ENCODE peak calls at places on chromosomes 11 and 22, in seven cellular contexts. P is astrocyte, K is ascending aorta, A is H9, C is colonic mucosa, V is esophagus muscularis mucosa, B is A549. O is an unnamed sample. For H3K4me1, the result is how much of the 10 kb centered on the place peaks cover.

GRCh38 chr11:132318421-132319157 is 948.2 kb downstream of the NTM start:
- DNase-seq in V (no peak), P (peak), K (no peak), C (no peak), B (no peak), A (no peak), O (peak)

GRCh38 chr11:46410021-46410420 is 18.4 kb upstream of the CHRM4 start:
- DNase-seq in P (no peak), K (no peak), V (no peak), B (no peak), C (no peak), A (peak), O (no peak)

GRCh38 chr11:27254744-27255446 is 108.1 kb downstream of the CCDC34 start:
- DNase-seq in K (no peak), P (peak), A (no peak), V (no peak), B (no peak), C (no peak), O (peak)

GRCh38 chr11:86440305-86440716 is 65.6 kb downstream of the CCDC81 start:
- DNase-seq in A (no peak), B (no peak), V (no peak), C (no peak), P (peak), K (no peak), O (no peak)

GRCh38 chr11:27722117-27722844 is 22.0 kb upstream of the BDNF start:
- DNase-seq in A (peak), P (peak), K (no peak), B (peak), V (no peak), C (no peak), O (peak)

GRCh38 chr11:8019671-8020597 is 32.8 kb downstream of the EIF3F start:
- DNase-seq in A (peak), V (peak), P (peak), K (no peak), C (peak), B (peak), O (no peak)

GRCh38 chr22:38295863-38296262 is 21.4 kb downstream of the CSNK1E start:
- DNase-seq in B (no peak), A (no peak), V (no peak), P (no peak), K (no peak), C (no peak), O (no peak)

GRCh38 chr11:100719362-100719761 is 32.3 kb downstream of the ARHGAP42 start:
- DNase-seq in C (no peak), V (no peak), A (peak), P (peak), B (no peak), K (no peak), O (peak)

GRCh38 chr11:65492637-65493366 is 6.0 kb upstream of the MALAT1 start:
- DNase-seq in A (no peak), B (no peak), K (no peak), C (peak), V (no peak), P (peak), O (no peak)

GRCh38 chr22:38938221-38938620 is 19.2 kb upstream of the APOBEC3A start:
- DNase-seq in K (no peak), A (no peak), V (no peak), C (no peak), P (no peak), B (no peak), O (no peak)

GRCh38 chr22:37109242-37109917 is at the start of gene TMPRSS6:
- DNase-seq in B (no peak), P (no peak), A (no peak), C (no peak), K (no peak), V (no peak), O (no peak)

GRCh38 chr22:26632422-26633155 is 10.8 kb downstream of the CRYBA4 start:
- DNase-seq in B (no peak), C (no peak), V (no peak), K (no peak), P (no peak), A (no peak), O (no peak)

GRCh38 chr11:117993988-117994741 is 8.0 kb downstream of the IL10RA start:
- DNase-seq in B (no peak), A (no peak), C (no peak), K (no peak), V (no peak), P (no peak), O (no peak)

GRCh38 chr11:124934862-124935547 is 842 bp downstream of the HEPACAM start:
- DNase-seq in A (no peak), K (no peak), V (peak), P (peak), B (no peak), C (no peak), O (peak)

GRCh38 chr22:25354456-25354855 is 135.0 kb downstream of the CRYBB2 start:
- DNase-seq in K (no peak), A (no peak), C (no peak), P (no peak), B (no peak), V (no peak), O (no peak)

GRCh38 chr11:130389315-130389935 is 39.0 kb downstream of the ADAMTS8 start:
- DNase-seq in P (no peak), B (no peak), A (no peak), C (peak), V (no peak), K (no peak), O (no peak)

GRCh38 chr11:19511413-19512183 is 201.0 kb upstream of the NAV2 start:
- DNase-seq in B (no peak), C (peak), K (peak), P (peak), A (no peak), V (no peak), O (no peak)

GRCh38 chr22:17159504-17159951 is 451 bp upstream of the HDHD5 start:
- DNase-seq in A (no peak), K (no peak), V (no peak), C (peak), P (peak), B (peak), O (peak)

GRCh38 chr22:47345025-47345424 is 582.6 kb downstream of the TBC1D22A start:
- DNase-seq in B (no peak), K (no peak), A (no peak), V (peak), C (no peak), P (no peak), O (no peak)

DNA sequence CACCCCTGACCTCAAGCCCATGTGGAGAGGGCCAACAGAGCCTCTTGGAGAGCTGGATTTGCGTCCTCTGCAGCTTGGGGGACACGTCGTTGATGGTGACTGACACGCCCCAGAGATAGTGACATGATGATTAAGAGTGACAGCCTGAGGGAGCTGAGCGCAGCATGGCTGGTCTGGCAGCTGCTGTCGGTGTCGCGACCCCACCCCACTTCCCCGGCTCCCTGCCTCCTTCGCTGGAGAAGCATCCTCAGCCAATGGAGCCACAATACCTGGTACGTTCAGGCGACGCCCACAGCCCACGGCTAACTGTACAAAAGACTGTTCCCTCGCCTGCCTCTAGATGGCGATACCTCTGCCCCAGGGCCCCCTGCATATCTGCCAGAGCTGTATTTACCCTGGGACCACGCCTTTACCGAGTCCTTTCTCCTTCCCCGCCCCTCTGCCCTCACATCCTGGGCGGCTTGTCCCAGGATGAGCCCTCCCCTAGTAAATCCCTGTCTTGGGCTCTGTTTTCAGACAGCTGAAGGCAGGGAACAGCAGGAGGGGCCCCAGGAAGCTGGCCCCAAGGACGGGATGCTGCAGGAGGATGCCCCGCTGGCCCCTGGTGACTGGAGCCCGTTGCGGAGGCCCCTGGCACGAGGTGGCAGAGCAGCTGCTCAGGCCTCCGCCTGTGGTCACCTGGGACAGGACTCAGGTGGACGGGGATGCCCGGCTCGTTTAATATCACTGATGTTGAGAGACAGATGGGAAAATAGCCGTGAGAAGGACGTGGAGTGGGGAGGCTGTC is 90.6 kb downstream of the RPS6KA4 start:
- DNase-seq in A (peak), C (peak), K (no peak), B (peak), P (no peak), V (no peak), O (peak)
- H3K27ac ChIP-seq in A (no peak), C (no peak), K (peak), B (peak), P (no peak), V (peak), O (no peak)

GRCh38 chr22:49930128-49930527 is 11.7 kb downstream of the CRELD2 start:
- DNase-seq in K (no peak), P (no peak), V (no peak), B (no peak), A (no peak), C (no peak), O (no peak)

GRCh38 chr22:49931863-49932262 is 13.4 kb downstream of the CRELD2 start:
- DNase-seq in K (no peak), P (no peak), B (no peak), C (no peak), A (no peak), V (no peak), O (no peak)

GRCh38 chr22:49928571-49929552 is 10.4 kb downstream of the CRELD2 start:
- DNase-seq in P (no peak), C (no peak), A (no peak), K (no peak), V (no peak), B (no peak), O (no peak)

GRCh38 chr22:49929553-49929979 is 11.1 kb downstream of the CRELD2 start:
- DNase-seq in A (peak), V (no peak), B (no peak), C (peak), P (no peak), K (no peak), O (no peak)

GRCh38 chr22:49930596-49931412 is 12.4 kb downstream of the CRELD2 start:
- DNase-seq in K (peak), V (no peak), C (peak), P (peak), B (no peak), A (peak), O (peak)
- TF ChIP-seq CTCF in K (peak), V (peak), C (peak), P (peak), B (peak), A (peak), O (peak)

GRCh38 chr11:10659339-10660216 is 34.0 kb downstream of the IRAG1 start:
- DNase-seq in V (no peak), P (peak), C (no peak), K (no peak), B (peak), A (no peak), O (peak)
- H3K4me1 ChIP-seq in V (half or more), P (half or more), C (under half), K (half or more), B (half or more), A (under half), O (under half)

GRCh38 chr22:32995335-32995734 is 62.8 kb downstream of the SYN3 start:
- DNase-seq in B (no peak), A (no peak), V (no peak), P (no peak), K (no peak), C (no peak), O (no peak)

GRCh38 chr22:32994921-32995320 is 63.3 kb downstream of the SYN3 start:
- DNase-seq in B (no peak), A (no peak), P (no peak), C (no peak), V (no peak), K (no peak), O (no peak)

GRCh38 chr22:32997295-32997694 is 60.9 kb downstream of the SYN3 start:
- DNase-seq in P (no peak), A (no peak), V (peak), B (no peak), K (no peak), C (no peak), O (no peak)

GRCh38 chr22:32996702-32997101 is 61.5 kb downstream of the SYN3 start:
- DNase-seq in P (no peak), A (no peak), B (no peak), C (no peak), V (peak), K (peak), O (peak)

DNA sequence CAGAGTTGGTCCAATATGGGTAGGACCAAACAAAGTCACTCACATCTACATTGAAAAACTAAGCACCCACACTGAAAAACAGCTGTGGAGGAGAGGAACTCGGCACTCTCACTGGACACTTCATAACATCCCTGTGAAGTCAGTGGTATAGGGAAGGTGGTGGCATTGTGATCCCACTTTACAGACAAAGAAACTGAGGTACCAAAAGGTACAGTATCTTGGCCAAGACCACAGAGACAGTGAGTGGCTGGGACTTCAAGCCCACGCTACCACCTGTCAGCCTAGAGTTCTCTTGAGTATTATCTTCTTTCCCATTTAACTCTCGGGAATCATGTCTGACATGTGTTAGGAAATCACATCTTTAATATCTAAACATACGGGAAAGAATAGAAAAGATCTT is 61.9 kb downstream of the SYN3 start:
- DNase-seq in P (no peak), A (no peak), V (no peak), B (no peak), C (no peak), K (no peak), O (no peak)
- H3K27ac ChIP-seq in P (no peak), A (no peak), V (peak), B (no peak), C (no peak), K (no peak), O (no peak)

DNA sequence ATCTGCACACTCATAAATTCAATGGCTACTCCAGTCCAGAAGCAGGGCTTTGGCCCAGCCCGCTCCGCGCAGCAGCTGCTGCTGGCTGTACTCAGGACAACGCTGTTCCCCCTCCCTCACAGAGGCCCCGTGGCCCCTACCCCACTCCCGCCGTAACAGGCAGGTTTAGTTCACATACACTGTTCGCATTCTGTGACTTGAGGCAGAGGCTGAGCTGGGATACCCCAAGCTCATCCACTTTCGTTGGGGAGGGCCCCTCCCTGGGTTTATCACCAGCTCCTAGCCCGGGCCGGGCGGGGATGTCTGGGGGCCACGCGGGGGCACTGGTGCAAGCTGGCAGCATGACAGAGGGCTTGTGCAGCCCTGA is 52.4 kb downstream of the SYT13 start:
- DNase-seq in A (no peak), V (no peak), K (no peak), B (no peak), C (no peak), P (no peak), O (no peak)
- TF ChIP-seq CTCF in A (no peak), V (no peak), K (no peak), B (no peak), C (no peak), P (no peak), O (no peak)

GRCh38 chr22:46057206-46057605 is 80.2 kb upstream of the WNT7B start:
- DNase-seq in A (no peak), C (no peak), V (no peak), K (peak), B (no peak), P (peak), O (no peak)
- H3K4me1 ChIP-seq in A (under half), C (under half), V (half or more), K (half or more), B (under half), P (half or more), O (under half)

GRCh38 chr11:115304774-115305472 is 199.3 kb downstream of the CADM1 start:
- DNase-seq in A (no peak), P (no peak), B (no peak), V (no peak), C (no peak), K (no peak), O (peak)
- H3K27ac ChIP-seq in A (no peak), P (no peak), B (no peak), V (no peak), C (no peak), K (no peak), O (no peak)

DNA sequence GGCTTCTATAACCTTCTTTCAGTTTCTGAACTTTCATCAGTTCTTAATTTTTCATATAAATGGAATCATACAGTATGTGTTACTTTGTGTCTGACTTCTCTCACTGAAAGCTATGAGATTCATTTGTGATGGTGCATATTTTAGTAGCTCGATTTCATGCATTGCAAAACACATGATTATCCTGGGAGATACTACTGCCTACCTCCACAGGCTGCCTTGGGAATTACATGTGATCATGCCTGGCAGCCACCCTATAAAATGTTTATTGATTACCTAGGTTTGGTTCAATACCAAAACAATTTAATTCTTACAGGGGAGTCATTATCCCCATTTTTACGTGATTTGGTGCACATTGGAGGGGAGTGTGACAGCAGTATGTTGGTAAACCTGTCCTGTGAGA is 34.1 kb upstream of the PAK1 start:
- DNase-seq in B (no peak), V (no peak), P (no peak), A (no peak), C (no peak), K (no peak), O (no peak)
- TF ChIP-seq CTCF in B (no peak), V (no peak), P (peak), A (no peak), C (no peak), K (no peak), O (peak)

DNA sequence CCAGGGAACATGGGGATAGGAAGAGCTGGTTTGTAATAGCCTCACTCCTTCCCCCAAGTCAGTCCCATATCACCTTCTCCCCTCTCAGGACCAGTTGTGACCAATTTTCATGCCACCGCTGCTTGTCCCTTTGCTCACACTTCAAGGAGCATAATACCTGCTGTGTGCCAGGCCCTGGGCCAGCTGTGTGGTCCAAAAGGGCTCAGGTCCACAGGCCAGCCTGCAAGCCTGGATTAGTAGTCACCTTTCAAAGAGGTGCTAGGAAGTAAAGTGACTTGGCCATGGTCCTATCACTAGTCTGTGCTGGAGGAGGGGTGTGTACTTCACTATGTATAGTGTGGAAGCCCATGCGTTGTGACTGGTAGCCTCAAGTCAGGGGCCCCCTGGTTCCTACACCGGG is 38.5 kb upstream of the SUSD2 start:
- DNase-seq in K (no peak), B (no peak), A (no peak), C (no peak), V (no peak), P (no peak), O (no peak)
- H3K4me1 ChIP-seq in K (half or more), B (under half), A (under half), C (under half), V (half or more), P (under half), O (under half)